ENCODE peak calls at places on chromosome 14, in five cellular contexts. C, Y, Z, T and H are unnamed samples.

GRCh38 chr14:75042040-75042439 is 9.2 kb downstream of the MLH3 start:
- DNase-seq in Z (peak; percentile 56), T (no peak), C (no peak), Y (no peak), H (no peak)

GRCh38 chr14:61489932-61490331 is 168.6 kb downstream of the PRKCH start:
- DNase-seq in C (peak; percentile 46), Z (no peak), T (no peak), Y (no peak), H (no peak)

GRCh38 chr14:88422036-88422435 is 36.6 kb downstream of the SPATA7 start:
- DNase-seq in Y (no peak), T (no peak), C (no peak), Z (no peak), H (no peak)

GRCh38 chr14:73223049-73223448 is 14.3 kb upstream of the PAPLN start:
- DNase-seq in Z (peak; percentile 61), Y (no peak), C (no peak), T (no peak), H (no peak)

GRCh38 chr14:65849558-65849957 is 437.0 kb downstream of the FUT8 start:
- DNase-seq in T (no peak), Y (no peak), C (no peak), Z (no peak), H (no peak)

GRCh38 chr14:54929556-54929955 is 26.9 kb upstream of the GCH1 start:
- DNase-seq in C (no peak), Y (no peak), Z (no peak), T (no peak), H (no peak)

GRCh38 chr14:90416649-90417237 is 19.9 kb downstream of the CALM1 start:
- DNase-seq in Z (no peak), Y (no peak), C (no peak), T (no peak), H (no peak)

GRCh38 chr14:72962829-72963312 is 36.6 kb downstream of the DCAF4 start:
- DNase-seq in Z (peak; percentile 96), Y (no peak), C (no peak), T (peak; percentile 71), H (no peak)

GRCh38 chr14:90510208-90510607 is 113.4 kb downstream of the CALM1 start:
- DNase-seq in T (no peak), C (no peak), Y (no peak), Z (no peak), H (no peak)

GRCh38 chr14:53954551-53955233 is 1.9 kb downstream of the BMP4 start:
- DNase-seq in C (no peak), T (no peak), Z (peak; percentile 17), Y (no peak), H (no peak)